ENCODE peak calls at places on chromosomes 3 and 15, in four cellular contexts. T is MCF 10A; K is posterior cingulate gyrus; B is CD8-positive, alpha-beta memory T cell. U is an unnamed sample.

GRCh38 chr15:56244811-56245576 is 1.3 kb upstream of the RFX7 start:
- DNase-seq in T (no peak), K (no peak), B (peak), U (no peak)

GRCh38 chr15:66042624-66043023 is 173.3 kb downstream of the RAB11A start:
- DNase-seq in T (no peak), K (no peak), B (no peak), U (no peak)

GRCh38 chr3:196989721-196990262 is 21.2 kb upstream of the PIGZ start:
- DNase-seq in T (no peak), K (no peak), B (peak), U (no peak)

GRCh38 chr3:129824926-129825541 is 68.5 kb downstream of the TMCC1 start:
- DNase-seq in T (peak), K (no peak), B (peak), U (peak)

GRCh38 chr15:66648588-66648987 is 53.4 kb upstream of the SMAD6 start:
- DNase-seq in T (no peak), K (no peak), B (no peak), U (no peak)

GRCh38 chr3:97694876-97695275 is 69.7 kb upstream of the ARL6 start:
- DNase-seq in T (no peak), K (no peak), B (no peak), U (no peak)

GRCh38 chr3:20185364-20185732 is 658 bp downstream of the SGO1 start:
- DNase-seq in T (peak), K (no peak), B (peak), U (peak)

GRCh38 chr3:183584246-183584913 is 28.9 kb upstream of the KLHL6 start:
- DNase-seq in T (no peak), K (no peak), B (no peak), U (peak)

GRCh38 chr3:48662753-48663488 is at the start of gene CELSR3:
- DNase-seq in T (peak), K (peak), B (peak), U (peak)

GRCh38 chr3:154967090-154967489 is 113.0 kb upstream of the MME start:
- DNase-seq in T (no peak), K (no peak), B (no peak), U (no peak)

GRCh38 chr3:38084019-38084968 is 45.3 kb downstream of the DLEC1 start:
- DNase-seq in T (peak), K (no peak), B (peak), U (no peak)

GRCh38 chr3:186544281-186544680 is at the start of gene CRYGS:
- DNase-seq in T (no peak), K (no peak), B (no peak), U (no peak)

GRCh38 chr3:21446027-21446426 is 305.0 kb downstream of the ZNF385D start:
- DNase-seq in T (no peak), K (no peak), B (no peak), U (no peak)

GRCh38 chr15:39787479-39787878 is 4.8 kb upstream of the FSIP1 start:
- DNase-seq in T (no peak), K (no peak), B (no peak), U (no peak)

GRCh38 chr15:101267320-101268104 is 9.8 kb downstream of the SELENOS start:
- DNase-seq in T (peak), K (peak), B (no peak), U (peak)

GRCh38 chr3:44795197-44795596 is 33.6 kb downstream of the KIF15 start:
- DNase-seq in T (no peak), K (no peak), B (no peak), U (peak)

GRCh38 chr3:71751602-71752001 is 2.1 kb upstream of the GPR27 start:
- DNase-seq in T (no peak), K (no peak), B (no peak), U (no peak)

GRCh38 chr3:52682016-52682415 is 3.7 kb downstream of the PBRM1 start:
- DNase-seq in T (peak), K (no peak), B (no peak), U (peak)

GRCh38 chr15:83928878-83929418 is 275.0 kb downstream of the ADAMTSL3 start:
- DNase-seq in T (no peak), K (no peak), B (no peak), U (no peak)

GRCh38 chr15:92683511-92683834 is 27.9 kb upstream of the FAM174B start:
- DNase-seq in T (peak), K (no peak), B (no peak), U (no peak)

GRCh38 chr15:81029416-81030367 is 29.0 kb downstream of the TLNRD1 start:
- DNase-seq in T (no peak), K (no peak), B (no peak), U (no peak)

GRCh38 chr3:73868688-73869315 is 244.1 kb upstream of the PDZRN3 start:
- DNase-seq in T (peak), K (no peak), B (no peak), U (peak)

GRCh38 chr3:149541091-149541491 is 66.6 kb downstream of the TM4SF4 start:
- DNase-seq in T (no peak), K (no peak), B (no peak), U (no peak)

GRCh38 chr3:54830658-54831057 is 97.2 kb downstream of the LRTM1 start:
- DNase-seq in T (peak), K (no peak), B (no peak), U (no peak)

GRCh38 chr15:91515188-91515754 is 338.2 kb upstream of the SLCO3A1 start:
- DNase-seq in T (peak), K (no peak), B (no peak), U (peak)

GRCh38 chr3:9067352-9067975 is 104.2 kb upstream of the RAD18 start:
- DNase-seq in T (peak), K (no peak), B (no peak), U (peak)

GRCh38 chr3:157527471-157527881 is 24.3 kb upstream of the VEPH1 start:
- DNase-seq in T (no peak), K (no peak), B (no peak), U (no peak)

GRCh38 chr3:102673271-102674115 is 238.7 kb downstream of the ZPLD1 start:
- DNase-seq in T (peak), K (peak), B (peak), U (peak)

GRCh38 chr15:101499863-101500713 is 10.6 kb upstream of the PCSK6 start:
- DNase-seq in T (peak), K (no peak), B (no peak), U (no peak)